ENCODE peak calls at places on chromosomes 7 and 10, in eight cellular contexts. D is brain microvascular endothelial cell, X is bronchial epithelial cell, C is Peyer's patch, Z is heart right ventricle, O is cardiac muscle cell, B is mesendoderm, L is lower lobe of right lung. V is an unnamed sample.
A peak's percentile ranks its signal among the peaks of the same experiment; 100 is the strongest.

GRCh38 chr10:110625356-110625894 is 18.7 kb upstream of the RBM20 start:
- DNase-seq in D (no peak), X (no peak), C (peak; percentile 62), Z (no peak), O (no peak), B (no peak), L (no peak), V (no peak)

GRCh38 chr10:48511855-48512191 is 93.0 kb downstream of the ARHGAP22 start:
- DNase-seq in D (no peak), X (no peak), C (no peak), Z (no peak), O (no peak), B (no peak), L (no peak), V (no peak)

GRCh38 chr10:103542764-103543616 is 49.5 kb downstream of the NEURL1 start:
- DNase-seq in D (peak; percentile 12), X (peak; percentile 32), C (peak; percentile 55), Z (no peak), O (peak; percentile 67), B (peak; percentile 85), L (no peak), V (peak; percentile 47)

GRCh38 chr10:43671659-43672555 is 23.2 kb upstream of the ZNF32 start:
- DNase-seq in D (peak; percentile 64), X (peak; percentile 53), C (no peak), Z (no peak), O (peak; percentile 84), B (peak; percentile 86), L (no peak), V (peak; percentile 54)

GRCh38 chr7:67364441-67365017 is 367.9 kb downstream of the TYW1 start:
- DNase-seq in D (no peak), X (no peak), C (no peak), Z (no peak), O (no peak), B (no peak), L (no peak), V (no peak)

GRCh38 chr10:97120370-97120769 is 65.4 kb downstream of the SLIT1 start:
- DNase-seq in D (no peak), X (no peak), C (no peak), Z (no peak), O (no peak), B (no peak), L (no peak), V (no peak)

GRCh38 chr7:69781412-69781846 is 183.2 kb downstream of the AUTS2 start:
- DNase-seq in D (no peak), X (no peak), C (no peak), Z (peak; percentile 27), O (peak; percentile 69), B (no peak), L (no peak), V (peak; percentile 85)

GRCh38 chr7:142323706-142324105 is 65.8 kb upstream of the PRSS58 start:
- DNase-seq in D (no peak), X (peak; percentile 25), C (peak; percentile 58), Z (peak; percentile 24), O (peak; percentile 8), B (peak; percentile 90), L (no peak), V (peak; percentile 27)

GRCh38 chr7:143258830-143259229 is 4.4 kb upstream of the GSTK1 start:
- DNase-seq in D (no peak), X (no peak), C (no peak), Z (no peak), O (no peak), B (no peak), L (no peak), V (no peak)

GRCh38 chr7:117630907-117631564 is 151.2 kb downstream of the CFTR start:
- DNase-seq in D (no peak), X (no peak), C (no peak), Z (no peak), O (no peak), B (no peak), L (no peak), V (no peak)

GRCh38 chr7:79504607-79505389 is 51.3 kb upstream of the MAGI2 start:
- DNase-seq in D (no peak), X (peak; percentile 57), C (no peak), Z (no peak), O (peak; percentile 29), B (peak; percentile 93), L (no peak), V (no peak)

GRCh38 chr10:33815776-33816175 is 481.3 kb upstream of the NRP1 start:
- DNase-seq in D (no peak), X (no peak), C (no peak), Z (no peak), O (no peak), B (no peak), L (no peak), V (no peak)

GRCh38 chr7:112366886-112367285 is 83.4 kb upstream of the IFRD1 start:
- DNase-seq in D (no peak), X (no peak), C (no peak), Z (no peak), O (no peak), B (no peak), L (no peak), V (no peak)

GRCh38 chr7:74284781-74285259 is 4.4 kb upstream of the CLIP2 start:
- DNase-seq in D (no peak), X (no peak), C (peak; percentile 86), Z (no peak), O (no peak), B (peak; percentile 81), L (no peak), V (no peak)

GRCh38 chr10:822661-823367 is 108.7 kb downstream of the LARP4B start:
- DNase-seq in D (no peak), X (no peak), C (no peak), Z (no peak), O (no peak), B (no peak), L (no peak), V (no peak)

GRCh38 chr10:101138788-101139420 is 7.8 kb downstream of the TLX1 start:
- DNase-seq in D (no peak), X (no peak), C (no peak), Z (no peak), O (no peak), B (no peak), L (no peak), V (no peak)

GRCh38 chr10:93652857-93653256 is 40.5 kb downstream of the PDE6C start:
- DNase-seq in D (peak; percentile 53), X (peak; percentile 88), C (no peak), Z (no peak), O (peak; percentile 9), B (no peak), L (no peak), V (no peak)

GRCh38 chr7:18087687-18088078 is 60.0 kb upstream of the PRPS1L1 start:
- DNase-seq in D (no peak), X (no peak), C (no peak), Z (no peak), O (no peak), B (peak; percentile 61), L (no peak), V (no peak)
- H3K27me3 ChIP-seq in D (no peaks in the 10 kb centered on the region), X (peaks cover 18% of the 10 kb centered on the region), C (no peaks in the 10 kb centered on the region), Z (no peaks in the 10 kb centered on the region), O (peaks cover 32% of the 10 kb centered on the region), B (no peaks in the 10 kb centered on the region), L (peaks cover 19% of the 10 kb centered on the region), V (peaks cover 13% of the 10 kb centered on the region)

GRCh38 chr10:78248651-78249464 is 215.2 kb downstream of the RPS24 start:
- DNase-seq in D (no peak), X (no peak), C (no peak), Z (no peak), O (peak; percentile 80), B (no peak), L (no peak), V (peak; percentile 85)
- H3K4me3 ChIP-seq in D (no peak overlapping the region), X (no peak overlapping the region), C (no peak overlapping the region), Z (no peak overlapping the region), O (no peak overlapping the region), B (no peak overlapping the region), L (no peak overlapping the region), V (peak overlapping the region; percentile 38)

GRCh38 chr10:4470231-4470840 is 355.7 kb upstream of the AKR1E2 start:
- DNase-seq in D (peak; percentile 82), X (peak; percentile 74), C (no peak), Z (no peak), O (peak; percentile 85), B (peak; percentile 50), L (no peak), V (no peak)
- H3K27me3 ChIP-seq in D (no peaks in the 10 kb centered on the region), X (no peaks in the 10 kb centered on the region), C (no peaks in the 10 kb centered on the region), Z (no peaks in the 10 kb centered on the region), O (no peaks in the 10 kb centered on the region), B (no peaks in the 10 kb centered on the region), L (no peaks in the 10 kb centered on the region), V (no peaks in the 10 kb centered on the region)

GRCh38 chr10:12702215-12702614 is 299.3 kb downstream of the CCDC3 start:
- DNase-seq in D (no peak), X (no peak), C (no peak), Z (no peak), O (no peak), B (no peak), L (no peak), V (no peak)

GRCh38 chr10:12701696-12702095 is 299.8 kb downstream of the CCDC3 start:
- DNase-seq in D (no peak), X (peak; percentile 66), C (no peak), Z (no peak), O (peak; percentile 34), B (no peak), L (no peak), V (no peak)

GRCh38 chr10:12703141-12703540 is 298.4 kb downstream of the CCDC3 start:
- DNase-seq in D (no peak), X (no peak), C (no peak), Z (no peak), O (no peak), B (no peak), L (no peak), V (no peak)

GRCh38 chr10:12704488-12704887 is 297.0 kb downstream of the CCDC3 start:
- DNase-seq in D (no peak), X (peak; percentile 72), C (no peak), Z (no peak), O (no peak), B (no peak), L (no peak), V (no peak)

DNA sequence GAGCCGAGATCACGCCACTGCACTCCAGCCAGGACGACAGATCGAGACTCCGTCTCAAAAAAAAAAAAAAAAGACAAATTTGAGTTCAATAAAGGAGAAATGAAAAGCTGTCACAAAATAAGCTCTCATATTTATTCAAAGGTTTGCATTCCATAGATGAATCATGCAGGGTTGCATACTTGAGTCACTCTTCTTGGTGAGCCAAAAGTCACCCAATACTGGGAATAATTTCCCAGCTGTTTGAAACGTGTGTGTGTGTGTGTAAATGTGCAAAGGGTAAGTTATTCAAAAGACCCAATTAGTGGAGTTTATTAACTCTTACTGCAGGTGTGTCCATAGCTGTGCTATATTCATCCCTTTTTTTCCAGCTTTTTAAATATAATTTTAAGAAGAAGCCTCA is 297.7 kb downstream of the CCDC3 start:
- DNase-seq in D (peak; percentile 70), X (peak; percentile 86), C (no peak), Z (no peak), O (peak; percentile 71), B (no peak), L (no peak), V (peak; percentile 20)
- H3K4me3 ChIP-seq in D (no peak overlapping the region), X (no peak overlapping the region), C (no peak overlapping the region), Z (no peak overlapping the region), O (no peak overlapping the region), B (no peak overlapping the region), L (no peak overlapping the region), V (no peak overlapping the region)